ENCODE peak calls at places on chromosome 21, in four cellular contexts. L is GM12878, I is HCT116, K is foreskin fibroblast. H is an unnamed sample.

GRCh38 chr21:14523234-14523633 is 22.9 kb downstream of the SAMSN1 start:
- DNase-seq in L (no peak), K (no peak), I (no peak), H (no peak)

GRCh38 chr21:36994501-36995189 is 11.9 kb upstream of the RIPPLY3 start:
- DNase-seq in I (no peak), L (no peak), K (peak), H (no peak)

GRCh38 chr21:28016571-28016970 is 976.1 kb downstream of the LTN1 start:
- DNase-seq in L (no peak), I (no peak), K (no peak), H (peak)

GRCh38 chr21:39316729-39317128 is 3.3 kb upstream of the BRWD1 start:
- DNase-seq in I (no peak), L (no peak), K (peak), H (no peak)

GRCh38 chr21:31117046-31117916 is 79.0 kb upstream of the KRTAP19-8 start:
- DNase-seq in L (no peak), K (peak), I (peak), H (peak)

GRCh38 chr21:25331286-25331685 is 276.0 kb downstream of the MRPL39 start:
- DNase-seq in L (no peak), K (peak), I (no peak), H (no peak)

GRCh38 chr21:32624726-32625125 is 12.5 kb upstream of the CFAP298 start:
- DNase-seq in K (peak), I (peak), L (no peak), H (peak)

GRCh38 chr21:37000381-37000780 is 6.1 kb upstream of the RIPPLY3 start:
- DNase-seq in K (no peak), I (peak), L (no peak), H (no peak)

GRCh38 chr21:29433366-29434059 is 134.8 kb downstream of the BACH1 start:
- DNase-seq in K (no peak), L (no peak), I (no peak), H (peak)

DNA sequence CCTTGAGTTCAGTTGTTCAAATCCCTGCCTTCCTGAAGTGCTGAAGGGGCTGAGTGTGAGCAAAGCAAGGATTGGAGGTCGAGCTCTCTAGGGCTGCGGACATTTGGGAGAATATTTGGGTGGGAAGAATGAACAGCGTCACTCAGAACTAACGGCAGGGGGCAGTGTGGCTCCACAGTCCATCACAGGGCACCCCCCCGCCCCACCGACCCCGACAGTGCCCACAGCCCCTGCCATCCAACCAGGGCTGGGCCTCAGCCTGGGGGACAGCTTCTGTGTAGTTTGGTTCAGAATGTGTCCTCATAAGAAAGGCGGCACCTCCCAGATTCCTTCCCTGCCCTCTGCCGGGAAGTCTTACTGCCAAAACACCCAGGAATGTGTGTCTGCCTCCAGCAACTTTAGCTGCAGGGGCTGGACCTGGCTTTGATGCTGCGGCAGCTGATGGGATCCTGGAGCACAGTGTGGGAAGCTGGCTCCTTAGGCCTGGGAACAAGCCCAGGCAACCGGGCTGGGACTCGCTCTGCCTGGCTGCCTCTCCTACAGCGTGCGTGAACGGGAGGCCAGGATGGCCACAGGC is 104.8 kb upstream of the TMPRSS2 start:
- DNase-seq in I (no peak), L (no peak), K (peak), H (peak)
- H3K4me3 ChIP-seq in I (no peak), L (no peak), K (no peak), H (no peak)

GRCh38 chr21:43190544-43191340 is 21.9 kb downstream of the CRYAA start:
- DNase-seq in K (no peak), I (no peak), L (no peak), H (no peak)
- TF ChIP-seq CTCF in K (no peak), I (no peak), L (no peak), H (no peak)

DNA sequence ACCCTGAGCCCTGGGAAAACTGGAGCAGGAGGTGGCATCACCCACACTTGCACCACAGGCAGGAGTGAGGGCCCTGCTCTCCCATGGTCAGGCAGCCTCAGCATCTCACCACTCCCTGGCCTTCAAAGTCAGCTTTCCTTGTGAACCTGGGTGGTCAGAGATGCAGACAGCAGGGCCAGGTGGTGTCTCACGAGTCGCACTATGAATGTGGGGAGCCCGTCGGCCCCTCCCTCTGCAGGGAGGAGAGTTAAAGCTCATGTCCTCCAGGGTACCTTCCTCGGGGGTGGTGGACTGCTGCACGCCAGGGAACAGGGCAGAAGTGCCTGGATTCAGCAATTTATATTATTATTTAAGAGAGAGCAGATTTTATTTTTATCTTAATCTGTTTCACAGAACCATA is 24.1 kb downstream of the ABCG1 start:
- DNase-seq in I (no peak), L (no peak), K (no peak), H (no peak)
- H3K4me3 ChIP-seq in I (no peak), L (no peak), K (no peak), H (no peak)

DNA sequence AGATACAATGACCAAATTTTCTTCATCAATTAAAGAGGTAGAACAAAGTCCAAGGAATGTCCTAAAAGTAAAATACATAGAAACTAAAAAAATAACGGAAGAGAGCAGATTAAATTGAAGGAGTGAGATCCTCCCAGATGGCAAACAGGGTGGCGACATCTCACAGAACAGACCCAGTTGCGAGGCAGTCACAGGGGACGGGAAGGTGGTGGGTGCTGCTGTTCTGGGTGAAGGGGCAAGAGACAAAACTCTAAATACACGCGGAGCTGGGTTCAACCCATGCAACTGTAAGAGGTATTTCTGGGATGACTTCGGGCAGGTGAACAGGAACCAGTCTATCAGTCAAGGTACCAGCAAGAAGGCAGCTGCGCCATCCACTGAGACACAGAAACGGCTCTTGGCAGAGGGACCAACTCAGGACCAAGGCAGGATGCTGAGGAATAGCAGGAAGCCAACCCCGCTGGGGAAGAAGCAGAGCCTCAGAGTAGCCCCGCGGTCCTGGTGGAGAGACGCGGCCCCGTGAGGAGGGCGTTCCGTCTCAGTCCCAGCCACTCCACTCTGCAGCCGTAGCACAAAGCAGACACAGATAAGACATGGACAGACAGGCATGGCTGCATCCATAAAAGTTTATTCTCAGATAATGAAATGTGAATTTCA is 32.2 kb downstream of the WDR4 start:
- DNase-seq in L (no peak), I (no peak), K (no peak), H (no peak)
- TF ChIP-seq CTCF in L (no peak), I (no peak), K (no peak), H (no peak)

GRCh38 chr21:26572668-26573381 is at the start of gene CYYR1:
- DNase-seq in L (no peak), I (no peak), K (peak), H (no peak)
- H3K4me3 ChIP-seq in L (no peak), I (no peak), K (peak), H (peak)

DNA sequence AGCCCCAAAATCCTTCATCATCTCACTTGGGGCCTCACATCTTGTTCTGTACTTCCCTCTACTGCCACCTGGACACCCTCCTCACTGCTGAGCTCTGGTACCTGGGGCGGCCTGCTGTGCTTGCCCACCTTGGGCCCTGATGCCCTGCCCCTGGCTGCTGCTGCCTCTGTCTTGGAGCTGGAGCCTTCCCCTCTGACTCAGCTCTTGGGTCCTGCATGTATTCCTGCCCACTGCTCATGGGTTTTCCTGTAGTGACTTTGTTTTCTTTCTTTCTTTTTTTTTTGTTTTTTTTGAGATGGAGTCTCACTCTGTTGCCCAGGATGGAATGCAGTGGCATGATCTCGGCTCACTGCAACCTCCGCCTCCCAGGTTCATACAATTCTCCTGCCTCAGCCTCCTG is 37.5 kb downstream of the TRAPPC10 start:
- DNase-seq in I (no peak), L (no peak), K (no peak), H (no peak)
- TF ChIP-seq CTCF in I (no peak), L (no peak), K (no peak), H (no peak)

DNA sequence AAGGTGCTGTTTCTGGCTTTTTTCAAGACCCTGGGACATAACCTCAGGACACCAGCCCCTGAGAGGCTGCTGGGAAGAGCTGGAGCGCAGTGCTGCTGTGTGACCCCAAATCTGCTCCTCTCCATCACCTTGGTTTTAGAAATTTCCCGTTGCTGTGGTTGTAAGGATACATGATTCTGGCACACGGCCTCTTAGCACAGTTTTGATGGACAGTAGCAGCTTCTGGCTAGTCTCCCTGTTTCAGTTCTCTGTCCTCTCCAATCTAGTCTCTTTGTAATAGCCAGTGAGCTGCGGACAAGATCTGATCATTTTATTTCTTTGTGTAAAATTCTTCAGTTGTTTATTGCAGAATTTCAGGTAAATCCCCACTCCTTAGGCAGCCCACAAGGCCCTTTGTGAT is 3.1 kb downstream of the CLIC6 start:
- DNase-seq in L (no peak), K (no peak), I (no peak), H (no peak)
- H3K4me3 ChIP-seq in L (peak), K (no peak), I (no peak), H (no peak)

GRCh38 chr21:46420241-46421190 is 38.2 kb upstream of the DIP2A start:
- DNase-seq in I (no peak), L (no peak), K (peak), H (no peak)
- TF ChIP-seq CTCF in I (no peak), L (peak), K (no peak), H (no peak)

DNA sequence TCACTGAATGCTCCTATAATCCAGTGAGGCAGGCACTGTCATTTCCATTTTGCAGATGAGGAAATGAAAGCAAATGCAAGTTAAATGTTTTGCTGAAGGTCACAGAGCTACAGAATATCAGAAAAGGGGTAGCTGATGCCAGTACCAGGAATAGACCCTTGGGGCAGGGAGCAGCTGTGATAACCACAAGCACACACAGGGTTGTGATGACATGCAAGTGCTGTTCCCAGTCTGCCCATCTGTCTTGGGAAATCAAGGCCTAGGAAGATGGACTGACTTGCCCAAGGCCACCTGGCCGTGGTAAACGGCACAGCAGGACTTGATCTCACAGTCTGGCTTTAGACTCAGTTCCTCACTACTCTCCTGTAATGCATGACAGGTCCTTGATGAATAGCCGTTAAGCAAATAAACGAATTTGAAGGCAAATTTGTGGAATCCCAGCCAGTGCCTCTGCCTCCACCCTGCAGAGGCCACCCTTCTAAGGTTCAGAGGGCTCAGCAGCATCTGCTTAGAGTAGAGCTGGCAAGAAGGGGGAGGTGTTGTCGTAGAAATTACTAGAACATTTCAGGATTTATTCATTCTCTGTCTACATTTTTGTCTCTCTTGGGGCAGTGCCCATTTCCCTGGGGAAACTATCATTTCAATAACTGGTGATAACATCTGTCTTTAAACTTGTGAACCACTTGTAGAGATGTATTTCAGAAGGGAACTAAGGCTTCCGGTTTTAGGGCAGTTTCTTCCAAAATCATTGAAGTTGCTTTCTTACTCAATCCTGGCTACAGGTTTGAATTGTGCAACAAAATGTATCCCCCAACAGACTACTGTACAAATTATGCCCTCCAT is 53.2 kb upstream of the MRPS6 start:
- DNase-seq in K (no peak), L (peak), I (no peak), H (no peak)
- H3K4me3 ChIP-seq in K (no peak), L (peak), I (no peak), H (no peak)